ENCODE peak calls at places on chromosomes 7 and 10, in seven cellular contexts. P is A549, J is WERI-Rb-1, X is foreskin fibroblast, Q is neural crest cell, Z is cardiac fibroblast, V is bronchial epithelial cell. I is an unnamed sample.

GRCh38 chr7:89183726-89184125 is 388.2 kb upstream of the TEX47 start:
- DNase-seq in P (no peak), J (no peak), X (no peak), Q (no peak), Z (no peak), V (no peak), I (peak)

GRCh38 chr7:93889261-93889660 is 1.3 kb downstream of the TFPI2 start:
- DNase-seq in P (no peak), J (no peak), X (peak), Q (no peak), Z (peak), V (peak), I (no peak)

GRCh38 chr7:130368347-130368746 is 11.9 kb upstream of the CPA1 start:
- DNase-seq in P (no peak), J (no peak), X (no peak), Q (no peak), Z (no peak), V (no peak), I (no peak)

GRCh38 chr7:707296-708000 is 19.1 kb upstream of the DNAAF5 start:
- DNase-seq in P (no peak), J (no peak), X (no peak), Q (no peak), Z (no peak), V (no peak), I (no peak)

GRCh38 chr7:128236924-128237586 is 4.0 kb upstream of the LEP start:
- DNase-seq in P (peak), J (no peak), X (peak), Q (no peak), Z (peak), V (peak), I (no peak)

GRCh38 chr7:129832701-129833227 is 120.0 kb downstream of the UBE2H start:
- DNase-seq in P (no peak), J (no peak), X (no peak), Q (no peak), Z (no peak), V (no peak), I (no peak)

GRCh38 chr10:124719213-124719851 is 24.8 kb downstream of the FAM53B start:
- DNase-seq in P (no peak), J (peak), X (peak), Q (no peak), Z (peak), V (peak), I (no peak)

GRCh38 chr7:124460053-124460445 is 305.5 kb downstream of the GPR37 start:
- DNase-seq in P (no peak), J (no peak), X (no peak), Q (no peak), Z (no peak), V (no peak), I (no peak)

GRCh38 chr7:22333680-22334141 is 23.2 kb downstream of the RAPGEF5 start:
- DNase-seq in P (no peak), J (no peak), X (no peak), Q (no peak), Z (no peak), V (peak), I (no peak)

GRCh38 chr7:119377-120163 is 72.8 kb upstream of the FAM20C start:
- DNase-seq in P (no peak), J (peak), X (peak), Q (no peak), Z (peak), V (no peak), I (no peak)

GRCh38 chr10:4354382-4354812 is 471.6 kb upstream of the AKR1E2 start:
- DNase-seq in P (peak), J (no peak), X (no peak), Q (no peak), Z (no peak), V (peak), I (no peak)

GRCh38 chr10:33483124-33483794 is 148.8 kb upstream of the NRP1 start:
- DNase-seq in P (no peak), J (no peak), X (no peak), Q (no peak), Z (no peak), V (no peak), I (no peak)

GRCh38 chr10:84543948-84544347 is 215.6 kb downstream of the CCSER2 start:
- DNase-seq in P (no peak), J (no peak), X (no peak), Q (no peak), Z (no peak), V (peak), I (no peak)

GRCh38 chr7:159084069-159084801 is 60.4 kb downstream of the VIPR2 start:
- DNase-seq in P (no peak), J (no peak), X (no peak), Q (no peak), Z (no peak), V (no peak), I (no peak)

GRCh38 chr10:43254199-43254730 is 12.6 kb downstream of the RASGEF1A start:
- DNase-seq in P (no peak), J (no peak), X (no peak), Q (no peak), Z (no peak), V (no peak), I (no peak)

GRCh38 chr10:112232670-112233069 is 49.1 kb upstream of the GPAM start:
- DNase-seq in P (no peak), J (no peak), X (no peak), Q (no peak), Z (no peak), V (no peak), I (no peak)

GRCh38 chr10:119287613-119287991 is 80.2 kb downstream of the GRK5 start:
- DNase-seq in P (no peak), J (no peak), X (no peak), Q (no peak), Z (no peak), V (no peak), I (no peak)

GRCh38 chr7:149765399-149766121 is 7.8 kb downstream of the ZNF467 start:
- DNase-seq in P (no peak), J (no peak), X (no peak), Q (no peak), Z (no peak), V (no peak), I (no peak)

GRCh38 chr10:130175074-130175473 is 38.9 kb downstream of the GLRX3 start:
- DNase-seq in P (no peak), J (no peak), X (no peak), Q (no peak), Z (no peak), V (no peak), I (no peak)

GRCh38 chr10:130434446-130435385 is 298.5 kb downstream of the GLRX3 start:
- DNase-seq in P (no peak), J (no peak), X (no peak), Q (no peak), Z (no peak), V (no peak), I (no peak)

DNA sequence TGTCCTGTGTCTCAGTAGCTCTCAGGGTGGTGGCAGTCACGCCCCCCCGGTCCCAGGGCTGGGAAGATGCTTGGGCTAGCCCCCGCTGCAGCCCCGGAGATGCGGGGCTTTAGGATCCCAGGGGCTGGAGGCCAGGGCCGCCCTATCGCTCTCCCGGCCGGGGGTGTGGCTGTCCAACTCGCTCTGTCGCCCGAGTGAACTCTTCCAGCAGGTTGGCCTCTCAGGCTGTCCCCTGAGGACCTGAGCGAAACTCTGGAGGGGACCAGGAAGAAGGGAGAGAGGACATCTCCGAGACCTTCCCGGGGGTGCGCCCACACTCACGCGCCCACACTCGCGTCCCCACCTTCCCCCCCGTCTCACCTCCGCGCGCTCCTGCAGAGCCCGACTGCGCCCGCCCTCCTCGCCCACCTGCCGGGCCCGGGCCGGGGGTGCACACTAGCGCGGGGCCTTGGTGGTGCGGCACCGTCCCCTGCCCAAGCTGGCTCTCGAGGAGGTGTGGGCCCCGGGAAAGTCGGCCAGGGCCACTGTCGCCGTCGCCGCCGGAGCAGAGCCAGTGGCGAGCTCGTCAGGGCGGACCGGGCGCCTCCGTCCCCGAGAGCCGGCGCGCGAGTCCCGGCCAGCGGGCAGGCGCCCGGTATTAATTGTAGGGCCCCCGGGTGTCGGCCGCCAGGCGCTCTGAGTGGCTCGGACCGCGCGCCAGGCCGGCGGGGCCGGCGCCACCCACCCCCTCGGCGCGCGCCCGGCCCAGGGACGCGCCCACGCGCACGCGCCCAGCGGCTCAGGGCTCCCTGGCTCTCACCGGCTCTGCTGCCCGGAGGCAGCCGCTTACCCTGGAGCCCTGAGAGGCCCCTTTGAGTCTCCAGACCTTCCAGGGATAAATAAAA is 101.8 kb upstream of the SVIL start:
- DNase-seq in P (peak), J (peak), X (peak), Q (peak), Z (peak), V (no peak), I (no peak)
- TF ChIP-seq CTCF in P (no peak), J (no peak), X (no peak), Q (no peak), Z (no peak), V (no peak), I (no peak)

DNA sequence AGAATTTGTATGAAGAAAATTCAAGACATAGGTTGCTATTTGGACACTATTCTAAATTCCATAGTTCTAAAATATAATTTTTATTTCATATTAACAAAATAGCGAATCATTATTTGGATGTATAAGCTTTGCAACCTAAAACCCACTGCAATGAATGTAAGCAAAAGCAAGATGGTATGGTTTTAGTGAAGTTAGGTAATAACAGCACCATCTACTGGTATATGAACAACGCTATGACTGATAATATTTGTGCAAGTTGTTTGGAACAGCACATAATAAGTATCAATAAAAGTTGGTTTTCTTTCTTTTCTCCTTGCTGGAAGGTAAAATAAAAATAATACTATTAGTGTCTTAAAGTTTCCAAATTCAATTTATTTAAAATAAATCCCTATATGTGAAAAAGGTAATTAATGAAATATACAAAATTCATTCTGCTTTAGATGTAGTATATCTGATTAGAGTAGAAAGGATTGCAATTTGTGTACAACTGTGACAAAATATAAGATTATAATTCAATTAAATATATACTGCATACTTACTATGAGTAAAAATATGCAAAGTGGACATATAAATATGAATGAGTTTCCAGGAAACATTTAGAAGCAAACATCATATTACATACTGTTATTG is 79.0 kb upstream of the LSM8 start:
- DNase-seq in P (no peak), J (no peak), X (no peak), Q (no peak), Z (peak), V (peak), I (peak)
- TF ChIP-seq CTCF in P (peak), J (peak), X (peak), Q (peak), Z (peak), V (peak), I (peak)

GRCh38 chr7:150784954-150785353 is 15.2 kb downstream of the TMEM176B start:
- DNase-seq in P (no peak), J (no peak), X (no peak), Q (no peak), Z (no peak), V (no peak), I (no peak)

GRCh38 chr7:150784120-150784736 is 15.9 kb downstream of the TMEM176B start:
- DNase-seq in P (no peak), J (no peak), X (no peak), Q (no peak), Z (no peak), V (no peak), I (peak)

GRCh38 chr7:150790416-150791075 is 9.6 kb downstream of the TMEM176B start:
- DNase-seq in P (no peak), J (no peak), X (no peak), Q (no peak), Z (no peak), V (no peak), I (no peak)

GRCh38 chr7:150788474-150789269 is 11.5 kb downstream of the TMEM176B start:
- DNase-seq in P (no peak), J (no peak), X (no peak), Q (no peak), Z (no peak), V (no peak), I (no peak)

DNA sequence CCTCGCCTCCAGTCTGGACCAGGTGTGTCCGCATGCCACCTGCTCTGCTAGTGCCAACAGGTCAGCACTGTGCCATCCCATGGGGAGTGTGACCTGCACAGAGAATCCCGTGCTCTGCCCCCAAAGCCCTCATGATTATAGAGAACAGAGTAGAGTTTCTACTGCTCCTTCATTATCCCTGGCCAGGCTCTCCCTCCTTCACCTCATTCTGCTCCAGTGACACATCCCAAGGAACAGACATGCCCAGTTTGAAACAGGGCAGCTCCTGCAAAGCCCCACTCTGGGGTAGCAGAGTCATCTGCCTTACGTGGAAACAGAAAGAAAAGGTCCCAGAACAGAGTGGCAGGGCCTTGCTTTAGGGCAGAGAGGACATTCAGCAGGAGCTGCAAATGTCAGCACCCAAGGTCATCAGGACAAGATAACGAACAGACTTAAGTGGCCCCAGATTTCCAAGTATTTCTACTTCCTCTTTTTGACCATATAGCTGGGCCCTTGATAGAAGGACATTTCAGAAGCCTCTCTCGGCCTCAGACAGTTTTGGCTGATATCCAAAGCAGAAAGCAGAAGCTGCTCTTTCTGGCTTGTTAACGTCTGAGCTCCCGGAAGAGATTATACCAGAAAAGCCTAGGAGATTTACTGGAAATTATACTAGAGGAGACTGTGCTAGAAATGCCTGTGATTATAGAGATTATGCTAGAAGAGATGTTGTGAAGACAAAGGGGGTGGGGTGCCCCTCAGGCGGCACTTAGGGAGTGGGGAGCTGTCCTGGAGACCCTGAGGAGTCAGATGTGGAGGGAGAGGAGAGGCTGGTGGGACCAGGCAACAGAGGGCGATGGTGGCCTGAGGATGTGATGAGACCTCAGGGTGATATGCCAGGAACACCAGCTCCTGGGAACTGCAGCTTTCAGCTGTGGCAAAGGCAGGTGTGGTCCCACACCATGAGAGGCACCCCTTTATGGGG is 12.6 kb downstream of the TMEM176B start:
- DNase-seq in P (no peak), J (peak), X (no peak), Q (no peak), Z (peak), V (no peak), I (no peak)
- TF ChIP-seq CTCF in P (no peak), J (peak), X (no peak), Q (no peak), Z (no peak), V (no peak), I (no peak)

DNA sequence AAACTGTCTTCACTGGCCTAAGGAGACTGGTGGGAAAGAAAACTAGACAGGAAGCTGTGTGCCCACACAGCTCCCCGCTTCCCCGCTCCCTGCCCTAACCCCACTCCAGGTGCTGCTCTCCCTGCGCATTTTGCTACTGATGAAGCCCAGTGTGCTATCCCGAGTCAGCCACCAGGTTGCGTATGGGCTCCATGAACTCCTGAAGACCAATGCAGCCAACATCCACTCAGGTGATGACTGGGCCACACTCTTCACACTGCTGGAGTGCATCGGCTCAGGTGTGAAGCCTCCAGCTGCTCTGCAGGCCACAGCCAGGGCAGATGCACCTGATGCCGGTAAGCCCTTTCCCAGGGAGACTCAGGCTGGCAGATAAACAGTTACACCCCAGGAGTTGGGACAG is 20.3 kb upstream of the NFKB2 start:
- DNase-seq in P (no peak), J (peak), X (no peak), Q (no peak), Z (no peak), V (no peak), I (no peak)
- TF ChIP-seq CTCF in P (no peak), J (peak), X (no peak), Q (no peak), Z (peak), V (peak), I (peak)

GRCh38 chr7:95434501-95435421 is at the start of gene PON2:
- DNase-seq in P (peak), J (peak), X (peak), Q (peak), Z (peak), V (peak), I (peak)
- TF ChIP-seq CTCF in P (no peak), J (no peak), X (no peak), Q (no peak), Z (no peak), V (no peak), I (no peak)

GRCh38 chr10:74234569-74234968 is 83.5 kb downstream of the ADK start:
- DNase-seq in P (no peak), J (no peak), X (no peak), Q (no peak), Z (peak), V (peak), I (no peak)
- TF ChIP-seq CTCF in P (peak), J (no peak), X (peak), Q (peak), Z (peak), V (peak), I (peak)

GRCh38 chr7:51354434-51354833 is 37.8 kb upstream of the COBL start:
- DNase-seq in P (no peak), J (no peak), X (no peak), Q (no peak), Z (no peak), V (no peak), I (no peak)

GRCh38 chr7:51352174-51353145 is 35.9 kb upstream of the COBL start:
- DNase-seq in P (no peak), J (no peak), X (no peak), Q (no peak), Z (no peak), V (no peak), I (no peak)

GRCh38 chr7:51354897-51355296 is 38.3 kb upstream of the COBL start:
- DNase-seq in P (no peak), J (peak), X (no peak), Q (no peak), Z (no peak), V (no peak), I (no peak)

GRCh38 chr7:51356849-51357516 is 40.4 kb upstream of the COBL start:
- DNase-seq in P (no peak), J (no peak), X (no peak), Q (no peak), Z (no peak), V (no peak), I (no peak)

DNA sequence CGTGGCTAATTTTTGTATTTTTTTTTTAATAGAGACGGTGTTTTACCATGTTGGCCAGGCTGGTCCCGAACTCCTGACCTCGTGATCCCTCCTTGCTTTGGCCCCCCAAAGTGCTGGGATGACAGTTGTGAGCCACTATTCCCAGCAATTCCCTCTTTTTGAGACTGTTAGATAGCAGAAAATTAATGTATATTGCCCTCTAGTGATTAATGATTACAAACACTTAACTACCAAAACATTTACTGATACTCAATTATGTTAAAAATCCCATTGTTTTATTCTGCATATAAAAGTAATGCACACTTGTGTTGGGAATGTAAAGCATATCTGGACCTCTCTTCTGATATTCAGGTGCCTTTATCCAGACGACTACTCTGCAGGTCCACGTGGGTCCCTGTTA is 41.2 kb upstream of the COBL start:
- DNase-seq in P (no peak), J (no peak), X (no peak), Q (no peak), Z (no peak), V (no peak), I (no peak)
- TF ChIP-seq CTCF in P (no peak), J (no peak), X (no peak), Q (no peak), Z (no peak), V (no peak), I (no peak)

GRCh38 chr10:5442056-5442989 is 30.0 kb downstream of the NET1 start:
- DNase-seq in P (peak), J (no peak), X (no peak), Q (peak), Z (peak), V (peak), I (no peak)
- TF ChIP-seq CTCF in P (peak), J (peak), X (peak), Q (peak), Z (peak), V (peak), I (peak)

GRCh38 chr7:102433319-102434038 is at the start of gene ORAI2:
- DNase-seq in P (peak), J (peak), X (peak), Q (peak), Z (peak), V (no peak), I (no peak)
- TF ChIP-seq CTCF in P (no peak), J (no peak), X (no peak), Q (no peak), Z (no peak), V (no peak), I (no peak)

GRCh38 chr7:154832557-154833138 is 170.3 kb downstream of the PAXIP1 start:
- DNase-seq in P (peak), J (peak), X (no peak), Q (no peak), Z (no peak), V (no peak), I (no peak)
- TF ChIP-seq CTCF in P (peak), J (peak), X (no peak), Q (peak), Z (no peak), V (no peak), I (no peak)